ENCODE peak calls at places on chromosome 18, in six cellular contexts. W is A549; O is thyroid gland; G is KBM-7; F is HCT116; I is stimulated activated CD4-positive, alpha-beta T cell treated with anti-CD3 and anti-CD28 coated beads, Interleukin-2, amount 100 ng/mL, for 24 hours. E is an unnamed sample.

GRCh38 chr18:1618364-1618763 is 713.7 kb downstream of the ADCYAP1 start:
- DNase-seq in O (no peak), G (no peak), F (no peak), I (no peak), W (no peak), E (no peak)

GRCh38 chr18:50427896-50428295 is 53.0 kb downstream of the SKA1 start:
- DNase-seq in F (no peak), I (no peak), G (no peak), O (no peak), W (no peak), E (no peak)

GRCh38 chr18:3554811-3555427 is 104.9 kb downstream of the TGIF1 start:
- DNase-seq in F (no peak), W (no peak), O (no peak), I (no peak), G (no peak), E (no peak)

GRCh38 chr18:1104265-1104792 is 199.7 kb downstream of the ADCYAP1 start:
- DNase-seq in O (no peak), W (no peak), F (no peak), G (no peak), I (no peak), E (no peak)

GRCh38 chr18:9631814-9632496 is 17.6 kb upstream of the PPP4R1 start:
- DNase-seq in W (peak), F (peak), I (no peak), O (no peak), G (no peak), E (no peak)

GRCh38 chr18:62978251-62979049 is 263.1 kb downstream of the PHLPP1 start:
- DNase-seq in F (no peak), I (no peak), G (no peak), O (no peak), W (no peak), E (no peak)

GRCh38 chr18:48951448-48952286 is 902 bp upstream of the SMAD7 start:
- DNase-seq in G (peak), I (peak), O (peak), W (no peak), F (no peak), E (no peak)

GRCh38 chr18:76208632-76209308 is 286.3 kb downstream of the ZNF516 start:
- DNase-seq in I (no peak), O (no peak), W (no peak), G (no peak), F (no peak), E (no peak)

GRCh38 chr18:35408843-35409261 is 31.7 kb upstream of the ZNF396 start:
- DNase-seq in W (no peak), I (no peak), G (no peak), F (no peak), O (no peak), E (no peak)